ENCODE peak calls at places on chromosomes 5 and 9, in six cellular contexts. D, P, L, F, I and X are unnamed samples.

GRCh38 chr9:99192786-99193465 is 28.8 kb downstream of the ALG2 start:
- DNase-seq in D (peak), P (no peak), L (no peak), F (peak), I (no peak), X (peak)

GRCh38 chr9:70406446-70406862 is 8.0 kb downstream of the KLF9 start:
- DNase-seq in D (peak), P (no peak), L (no peak), F (peak), I (no peak), X (peak)

GRCh38 chr5:135063056-135063445 is 29.0 kb upstream of the PITX1 start:
- DNase-seq in D (no peak), P (no peak), L (no peak), F (no peak), I (no peak), X (no peak)

GRCh38 chr5:2921651-2922050 is 170.2 kb upstream of the IRX2 start:
- DNase-seq in D (no peak), P (no peak), L (no peak), F (no peak), I (no peak), X (no peak)

GRCh38 chr5:74556631-74557595 is 83.6 kb downstream of the ENC1 start:
- DNase-seq in D (peak), P (no peak), L (no peak), F (peak), I (no peak), X (peak)

GRCh38 chr5:169706758-169707450 is 69.8 kb downstream of the DOCK2 start:
- DNase-seq in D (peak), P (no peak), L (no peak), F (peak), I (no peak), X (no peak)

GRCh38 chr9:78989031-78989658 is 582.6 kb upstream of the TLE4 start:
- DNase-seq in D (peak), P (no peak), L (no peak), F (no peak), I (no peak), X (no peak)

GRCh38 chr5:76766746-76767145 is 50.8 kb downstream of the F2R start:
- DNase-seq in D (peak), P (no peak), L (no peak), F (peak), I (no peak), X (no peak)

GRCh38 chr9:102273952-102274351 is 535.5 kb upstream of the GRIN3A start:
- DNase-seq in D (no peak), P (no peak), L (no peak), F (no peak), I (no peak), X (no peak)

GRCh38 chr9:123615381-123615780 is 259.4 kb downstream of the CRB2 start:
- DNase-seq in D (no peak), P (no peak), L (no peak), F (no peak), I (no peak), X (no peak)

GRCh38 chr5:103669615-103670014 is 107.0 kb upstream of the NUDT12 start:
- DNase-seq in D (no peak), P (no peak), L (no peak), F (no peak), I (no peak), X (no peak)

GRCh38 chr5:117065800-117066199 is 491.2 kb upstream of the SEMA6A start:
- DNase-seq in D (no peak), P (no peak), L (no peak), F (no peak), I (no peak), X (no peak)

GRCh38 chr5:98041661-98042060 is 731.8 kb upstream of the RGMB start:
- DNase-seq in D (no peak), P (no peak), L (no peak), F (no peak), I (no peak), X (no peak)

GRCh38 chr5:120419110-120419509 is 45.0 kb upstream of the PRR16 start:
- DNase-seq in D (no peak), P (peak), L (no peak), F (no peak), I (no peak), X (no peak)

GRCh38 chr5:146690880-146691355 is 174.9 kb upstream of the GPR151 start:
- DNase-seq in D (no peak), P (no peak), L (no peak), F (no peak), I (no peak), X (no peak)

GRCh38 chr5:92332039-92332438 is 948.9 kb upstream of the ARRDC3 start:
- DNase-seq in D (peak), P (no peak), L (no peak), F (peak), I (no peak), X (no peak)

GRCh38 chr5:147567917-147568598 is 58.2 kb upstream of the DPYSL3 start:
- DNase-seq in D (peak), P (peak), L (no peak), F (peak), I (peak), X (peak)

GRCh38 chr5:157100140-157100679 is 8.6 kb downstream of the HAVCR2 start:
- DNase-seq in D (peak), P (no peak), L (no peak), F (peak), I (no peak), X (peak)

GRCh38 chr9:20835364-20836286 is 151.6 kb downstream of the FOCAD start:
- DNase-seq in D (peak), P (no peak), L (no peak), F (peak), I (no peak), X (no peak)

GRCh38 chr5:120932480-120932879 is 468.4 kb downstream of the PRR16 start:
- DNase-seq in D (no peak), P (no peak), L (no peak), F (no peak), I (no peak), X (no peak)

GRCh38 chr9:23693374-23693773 is 132.7 kb downstream of the ELAVL2 start:
- DNase-seq in D (no peak), P (no peak), L (no peak), F (no peak), I (no peak), X (no peak)

GRCh38 chr5:23139338-23140171 is 286.4 kb upstream of the CDH12 start:
- DNase-seq in D (peak), P (peak), L (no peak), F (peak), I (no peak), X (peak)

GRCh38 chr5:160083012-160083436 is 36.2 kb downstream of the PWWP2A start:
- DNase-seq in D (peak), P (no peak), L (no peak), F (peak), I (no peak), X (no peak)

GRCh38 chr5:74865799-74866652 is at the start of gene FAM169A:
- DNase-seq in D (peak), P (peak), L (peak), F (peak), I (peak), X (peak)

GRCh38 chr9:113548221-113549041 is 84.9 kb downstream of the RGS3 start:
- DNase-seq in D (no peak), P (no peak), L (no peak), F (peak), I (no peak), X (peak)

GRCh38 chr5:175752826-175753535 is 95.1 kb downstream of the HRH2 start:
- DNase-seq in D (no peak), P (no peak), L (peak), F (no peak), I (no peak), X (no peak)

GRCh38 chr9:3088166-3088702 is 244.3 kb upstream of the PUM3 start:
- DNase-seq in D (no peak), P (no peak), L (peak), F (no peak), I (peak), X (no peak)

GRCh38 chr9:92558612-92559374 is 23.0 kb upstream of the ECM2 start:
- DNase-seq in D (no peak), P (no peak), L (no peak), F (no peak), I (no peak), X (no peak)

GRCh38 chr5:88675758-88676636 is 207.0 kb downstream of the MEF2C start:
- DNase-seq in D (peak), P (no peak), L (peak), F (peak), I (peak), X (no peak)

GRCh38 chr5:150710165-150710564 is 9.3 kb upstream of the RBM22 start:
- DNase-seq in D (no peak), P (no peak), L (no peak), F (peak), I (no peak), X (no peak)

GRCh38 chr5:176890455-176891330 is 8.5 kb downstream of the HK3 start:
- DNase-seq in D (no peak), P (no peak), L (no peak), F (no peak), I (no peak), X (no peak)

DNA sequence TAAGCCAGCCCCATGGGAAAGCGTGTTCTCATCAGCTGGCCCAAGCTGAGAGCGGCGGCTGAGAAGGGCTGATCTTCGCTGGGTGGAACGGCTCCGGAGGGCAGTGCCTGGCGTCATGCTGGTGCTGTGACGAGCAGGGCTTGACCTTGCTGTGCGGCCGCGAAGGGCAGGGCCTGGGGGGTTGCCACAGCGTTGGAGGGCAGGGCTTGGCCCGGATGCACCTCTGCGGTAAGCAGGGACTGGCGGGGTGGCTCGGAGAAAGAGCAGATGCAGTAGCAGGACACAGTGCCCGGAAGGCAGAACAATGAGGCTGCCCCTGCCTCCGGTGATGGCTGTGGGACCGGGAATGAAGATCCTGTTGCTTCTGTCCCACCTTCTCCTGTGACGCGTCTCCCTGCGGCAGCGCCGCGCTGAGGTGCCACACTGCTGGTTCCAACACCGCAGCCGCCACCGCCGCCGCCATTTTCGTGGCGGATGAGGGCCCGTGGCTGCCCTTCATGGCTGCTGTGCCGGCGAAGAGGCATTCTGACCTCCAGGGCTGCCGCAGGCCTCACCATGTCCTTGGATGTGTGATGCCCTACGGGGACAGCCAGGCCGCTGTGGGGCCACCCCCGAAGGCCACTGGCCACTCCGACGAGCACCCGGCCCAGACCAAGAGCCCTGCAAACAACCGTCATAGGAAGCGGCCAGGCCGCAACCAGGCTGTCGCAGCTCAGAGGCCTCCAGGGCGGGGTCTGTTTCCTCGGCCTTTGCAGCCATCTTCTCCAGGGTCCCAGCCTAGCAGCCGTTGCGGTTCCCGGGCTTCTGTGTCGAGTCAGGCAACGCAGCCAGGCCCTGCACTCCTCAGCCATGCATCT is 890.5 kb upstream of the CTNND2 start:
- DNase-seq in D (no peak), P (no peak), L (no peak), F (no peak), I (no peak), X (no peak)
- H4K91ac ChIP-seq in D (no peak), P (peak), L (no peak), F (no peak), I (no peak), X (no peak)

DNA sequence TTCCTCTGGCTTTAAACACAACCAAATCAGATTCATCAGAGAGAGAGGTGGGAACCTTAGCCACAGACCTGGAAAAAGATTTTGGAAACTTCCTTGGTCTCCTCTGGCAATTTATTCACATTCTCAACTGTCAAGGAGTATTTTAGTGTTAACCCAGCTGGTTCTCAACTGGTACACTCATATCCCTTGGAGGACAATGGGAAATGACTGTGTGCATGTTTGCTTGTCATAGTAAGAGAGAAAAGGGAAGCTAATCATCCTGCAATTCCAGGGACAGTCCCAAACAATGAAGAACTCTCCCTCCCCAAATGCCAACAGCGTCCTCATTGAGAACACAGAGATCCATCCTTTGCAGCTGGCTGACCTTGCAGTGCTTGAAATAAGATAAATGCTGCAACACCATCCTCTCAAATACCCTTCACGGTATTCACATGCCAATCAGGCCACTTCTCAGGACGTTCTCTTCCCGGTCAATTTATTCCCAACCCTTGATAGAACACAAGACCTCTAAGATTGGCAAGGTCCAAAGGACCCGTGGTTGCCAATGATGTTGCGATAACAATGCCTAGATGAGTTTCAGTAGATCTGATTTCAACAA is 75.5 kb downstream of the EPB41L4B start:
- DNase-seq in D (no peak), P (no peak), L (peak), F (no peak), I (no peak), X (no peak)
- H4K91ac ChIP-seq in D (no peak), P (no peak), L (no peak), F (no peak), I (no peak), X (no peak)

DNA sequence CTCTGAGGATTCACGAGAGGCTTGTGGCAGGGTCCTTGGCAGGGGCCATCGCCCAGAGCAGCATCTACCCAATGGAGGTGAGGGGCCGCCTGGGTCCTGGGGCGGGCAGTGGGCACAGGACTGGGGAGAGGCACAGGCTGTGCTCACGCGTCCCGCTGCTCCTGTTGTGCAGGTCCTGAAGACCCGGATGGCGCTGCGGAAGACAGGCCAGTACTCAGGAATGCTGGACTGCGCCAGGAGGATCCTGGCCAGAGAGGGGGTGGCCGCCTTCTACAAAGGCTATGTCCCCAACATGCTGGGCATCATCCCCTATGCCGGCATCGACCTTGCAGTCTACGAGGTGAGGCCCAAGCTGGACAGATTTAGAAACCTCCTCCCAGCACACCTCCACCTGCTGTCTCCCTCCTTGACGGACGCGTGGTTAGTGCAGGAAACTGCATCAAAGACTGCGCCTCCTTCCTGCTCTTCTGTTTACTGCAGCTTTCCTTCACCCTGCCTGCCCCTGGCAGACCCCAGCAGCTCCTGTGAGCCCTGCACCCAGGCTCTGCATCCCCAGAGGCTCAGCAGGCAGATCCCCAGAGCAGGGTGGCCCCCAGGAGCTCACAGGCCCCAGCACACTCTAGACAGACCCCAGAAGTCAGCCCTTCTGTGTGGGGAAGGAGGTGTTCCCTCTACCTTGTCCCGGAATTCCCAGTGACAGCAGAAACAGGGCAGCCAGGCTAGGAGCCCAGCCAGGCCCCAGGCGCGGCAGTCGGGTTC is 21.2 kb downstream of the PTGES2 start:
- DNase-seq in D (no peak), P (no peak), L (no peak), F (no peak), I (peak), X (no peak)
- H4K91ac ChIP-seq in D (no peak), P (no peak), L (no peak), F (no peak), I (no peak), X (no peak)

GRCh38 chr5:158525663-158526062 is 574.1 kb downstream of the EBF1 start:
- DNase-seq in D (no peak), P (no peak), L (no peak), F (no peak), I (no peak), X (no peak)

GRCh38 chr5:158519433-158520025 is 580.2 kb downstream of the EBF1 start:
- DNase-seq in D (no peak), P (no peak), L (no peak), F (no peak), I (no peak), X (no peak)

GRCh38 chr5:158522001-158522400 is 577.7 kb downstream of the EBF1 start:
- DNase-seq in D (peak), P (no peak), L (no peak), F (no peak), I (no peak), X (peak)

GRCh38 chr5:158522761-158523160 is 577.0 kb downstream of the EBF1 start:
- DNase-seq in D (no peak), P (no peak), L (no peak), F (no peak), I (no peak), X (no peak)
- H4K91ac ChIP-seq in D (no peak), P (no peak), L (no peak), F (no peak), I (no peak), X (no peak)

DNA sequence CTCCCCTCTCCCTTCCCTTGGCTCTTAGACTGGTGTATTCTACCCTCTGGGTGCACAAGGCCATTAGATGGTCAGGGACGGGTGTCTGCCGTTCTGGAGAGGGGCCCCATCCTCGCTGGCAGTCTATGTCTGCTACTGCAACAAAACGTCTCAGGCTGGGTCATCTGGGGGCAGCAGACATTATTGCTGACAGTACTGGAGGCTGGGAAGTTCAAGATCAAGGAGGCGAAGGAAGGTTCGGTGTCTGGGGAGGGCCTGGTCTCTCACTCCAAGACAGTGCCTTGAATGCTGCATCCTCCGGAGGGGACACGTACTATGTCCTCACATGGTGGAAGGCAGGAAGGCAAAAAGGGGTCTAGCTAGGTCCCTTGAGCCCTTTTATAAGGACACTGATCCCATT is 93.4 kb upstream of the COL5A1 start:
- DNase-seq in D (no peak), P (no peak), L (no peak), F (no peak), I (no peak), X (no peak)
- H4K91ac ChIP-seq in D (peak), P (no peak), L (no peak), F (peak), I (no peak), X (peak)

DNA sequence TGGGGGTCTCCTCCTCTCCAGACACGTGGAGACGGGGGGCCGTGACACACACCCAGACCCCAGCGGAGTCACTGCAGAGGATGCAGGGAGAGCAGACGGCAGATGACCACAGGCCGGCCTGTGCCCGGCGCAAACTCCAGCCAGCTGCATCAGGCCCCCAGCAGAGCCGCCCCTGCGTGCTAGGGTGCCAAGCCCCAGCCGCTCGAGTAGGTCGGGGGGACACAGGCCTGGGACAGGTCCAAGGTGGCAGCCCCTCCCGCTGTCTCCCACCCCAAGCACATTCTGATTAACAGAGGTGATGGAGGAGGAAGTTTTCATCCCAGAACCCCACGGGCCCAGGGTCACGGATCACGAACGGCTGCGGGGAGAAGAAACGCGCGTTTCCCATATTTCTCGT is 14.4 kb downstream of the NACC2 start:
- DNase-seq in D (no peak), P (no peak), L (no peak), F (no peak), I (peak), X (no peak)
- H4K91ac ChIP-seq in D (no peak), P (no peak), L (no peak), F (peak), I (no peak), X (no peak)